ENCODE peak calls at places on chromosomes 7 and 10, in seven cellular contexts. I is nephron progenitor cell, E is GM10248, K is adrenal gland, D is AG09319, P is MCF 10A, U is right lobe of liver. T is an unnamed sample.
A peak's percentile ranks its signal among the peaks of the same experiment; 100 is the strongest.

GRCh38 chr10:119305860-119306513 is 98.6 kb downstream of the GRK5 start:
- DNase-seq in I (no peak), E (peak; percentile 75), K (peak; percentile 82), D (peak; percentile 67), P (peak; percentile 98), U (no peak), T (peak; percentile 75)

GRCh38 chr7:93719546-93719945 is 145.0 kb upstream of the CALCR start:
- DNase-seq in I (no peak), E (no peak), K (no peak), D (no peak), P (no peak), U (no peak), T (no peak)

GRCh38 chr7:95066736-95067530 is 159.5 kb downstream of the PPP1R9A start:
- DNase-seq in I (no peak), E (no peak), K (no peak), D (no peak), P (peak; percentile 47), U (no peak), T (no peak)

GRCh38 chr10:71065659-71066058 is 146.7 kb upstream of the UNC5B start:
- DNase-seq in I (no peak), E (no peak), K (no peak), D (no peak), P (no peak), U (no peak), T (no peak)

GRCh38 chr10:102068216-102068615 is 3.1 kb downstream of the HPS6 start:
- DNase-seq in I (no peak), E (no peak), K (no peak), D (no peak), P (peak; percentile 48), U (no peak), T (no peak)

GRCh38 chr7:150945853-150946825 is 32.0 kb downstream of the KCNH2 start:
- DNase-seq in I (no peak), E (no peak), K (peak; percentile 87), D (no peak), P (peak; percentile 16), U (peak; percentile 39), T (no peak)

GRCh38 chr7:113751547-113751946 is 167.3 kb downstream of the PPP1R3A start:
- DNase-seq in I (no peak), E (no peak), K (no peak), D (no peak), P (no peak), U (no peak), T (no peak)

GRCh38 chr10:110226555-110226925 is 19.1 kb downstream of the MXI1 start:
- DNase-seq in I (peak; percentile 86), E (peak; percentile 86), K (peak; percentile 95), D (peak; percentile 86), P (peak; percentile 90), U (peak; percentile 95), T (peak; percentile 85)

GRCh38 chr7:113015038-113015645 is 71.5 kb downstream of the GPR85 start:
- DNase-seq in I (no peak), E (no peak), K (no peak), D (no peak), P (peak; percentile 53), U (no peak), T (no peak)

GRCh38 chr7:26143298-26144044 is 8.5 kb upstream of the NFE2L3 start:
- DNase-seq in I (no peak), E (no peak), K (no peak), D (no peak), P (peak; percentile 66), U (no peak), T (no peak)

GRCh38 chr10:100183482-100183881 is 2.3 kb downstream of the ERLIN1 start:
- DNase-seq in I (no peak), E (no peak), K (no peak), D (no peak), P (peak; percentile 63), U (no peak), T (no peak)

GRCh38 chr10:100186253-100186780 is 488 bp upstream of the ERLIN1 start:
- DNase-seq in I (peak; percentile 36), E (no peak), K (peak; percentile 46), D (no peak), P (no peak), U (no peak), T (no peak)

GRCh38 chr10:100184426-100185219 is 1.2 kb downstream of the ERLIN1 start:
- DNase-seq in I (peak; percentile 6), E (peak; percentile 27), K (no peak), D (no peak), P (peak; percentile 28), U (no peak), T (no peak)

GRCh38 chr10:100186813-100187212 is 984 bp upstream of the ERLIN1 start:
- DNase-seq in I (peak; percentile 10), E (no peak), K (no peak), D (no peak), P (peak; percentile 4), U (no peak), T (no peak)

GRCh38 chr10:100185364-100186252 is at the start of gene ERLIN1:
- DNase-seq in I (peak; percentile 99), E (peak; percentile 96), K (peak; percentile 93), D (peak; percentile 75), P (peak; percentile 94), U (peak; percentile 94), T (peak; percentile 63)
- TF ChIP-seq CTCF in I (no peak), E (no peak), K (no peak), D (no peak), P (no peak), U (no peak), T (peak; percentile 12)

GRCh38 chr10:103736763-103737162 is 118.6 kb downstream of the SH3PXD2A start:
- DNase-seq in I (no peak), E (no peak), K (no peak), D (no peak), P (peak; percentile 72), U (no peak), T (no peak)
- TF ChIP-seq CTCF in I (no peak), E (no peak), K (no peak), D (no peak), P (no peak), U (no peak), T (no peak)

GRCh38 chr10:23696476-23696875 is 257.6 kb downstream of the OTUD1 start:
- DNase-seq in I (no peak), E (no peak), K (no peak), D (no peak), P (peak; percentile 32), U (no peak), T (no peak)
- TF ChIP-seq CTCF in I (no peak), E (no peak), K (no peak), D (no peak), P (no peak), U (no peak), T (no peak)

GRCh38 chr7:15131661-15132060 is 229.1 kb upstream of the DGKB start:
- DNase-seq in I (no peak), E (no peak), K (no peak), D (no peak), P (no peak), U (no peak), T (no peak)
- TF ChIP-seq CTCF in I (no peak), E (no peak), K (no peak), D (no peak), P (no peak), U (no peak), T (no peak)

GRCh38 chr10:3684891-3685290 is 100.1 kb downstream of the KLF6 start:
- DNase-seq in I (no peak), E (no peak), K (no peak), D (no peak), P (no peak), U (no peak), T (no peak)

GRCh38 chr10:3682745-3683144 is 102.3 kb downstream of the KLF6 start:
- DNase-seq in I (no peak), E (no peak), K (no peak), D (no peak), P (no peak), U (no peak), T (no peak)

GRCh38 chr10:3683560-3683959 is 101.4 kb downstream of the KLF6 start:
- DNase-seq in I (no peak), E (no peak), K (no peak), D (no peak), P (no peak), U (no peak), T (no peak)

GRCh38 chr10:3680186-3680585 is 104.8 kb downstream of the KLF6 start:
- DNase-seq in I (no peak), E (no peak), K (no peak), D (no peak), P (no peak), U (no peak), T (no peak)

DNA sequence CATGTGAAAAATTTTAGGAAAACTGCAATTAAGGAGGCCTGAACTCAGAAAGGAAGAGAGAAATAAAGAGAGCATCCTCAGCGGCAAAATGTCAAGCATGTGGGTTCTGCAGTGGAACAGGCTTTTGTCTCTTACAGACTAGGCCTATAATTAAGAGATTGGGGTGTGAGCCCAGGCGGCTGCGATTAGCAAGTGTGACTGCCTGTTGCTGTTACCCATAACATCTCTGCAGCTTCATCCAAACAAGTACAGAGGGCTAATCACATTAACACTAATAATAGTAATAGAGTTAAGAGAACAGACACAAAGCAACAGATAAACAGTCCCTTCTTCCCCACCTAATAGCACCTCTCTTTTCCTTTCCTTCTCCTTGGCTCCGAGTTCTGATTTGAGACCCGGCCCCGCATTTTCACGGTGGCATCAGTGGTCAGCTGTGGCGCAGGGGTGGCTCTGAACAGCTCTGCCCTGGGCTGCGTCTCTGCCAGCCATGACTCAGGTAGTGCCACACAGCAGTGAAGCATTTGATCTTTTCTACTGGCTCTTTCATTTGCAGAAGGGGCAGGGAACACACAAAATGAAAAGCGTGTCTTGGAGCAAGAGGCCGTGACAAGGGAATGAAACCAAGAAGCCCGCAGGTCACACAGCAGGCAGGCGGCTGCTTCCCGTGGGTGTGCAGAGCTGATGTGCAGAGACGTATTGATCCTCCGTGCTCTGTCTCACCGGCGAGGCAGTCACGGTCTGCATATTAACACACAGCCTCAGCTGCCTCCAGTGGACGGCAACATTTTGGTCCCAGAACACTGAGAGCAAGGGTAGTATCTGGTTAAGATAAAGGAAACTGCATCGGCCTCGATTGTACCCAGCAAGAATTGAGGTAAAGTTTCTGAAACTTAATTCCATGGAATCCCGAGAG is 103.1 kb downstream of the KLF6 start:
- DNase-seq in I (peak; percentile 30), E (no peak), K (no peak), D (no peak), P (no peak), U (no peak), T (no peak)
- TF ChIP-seq CTCF in I (no peak), E (no peak), K (no peak), D (no peak), P (no peak), U (no peak), T (no peak)

DNA sequence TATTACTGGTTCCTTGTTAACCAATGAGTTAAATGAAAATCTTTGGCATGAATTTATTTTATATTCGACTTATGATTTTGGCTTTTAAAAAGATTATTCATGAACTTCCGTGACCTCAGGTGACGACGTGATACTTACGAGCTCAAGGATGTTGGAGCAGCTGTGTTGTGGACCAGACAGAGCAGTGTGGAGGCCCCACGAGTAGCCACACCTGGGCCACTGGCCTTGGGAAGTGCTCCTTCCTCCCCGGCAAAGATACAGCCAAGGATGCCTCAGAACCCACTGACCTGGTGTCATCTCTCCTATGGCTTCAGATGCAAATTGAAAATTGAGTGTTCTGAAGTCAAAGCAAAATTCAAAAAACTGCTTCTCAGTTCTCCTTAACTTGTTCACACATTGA is 147.5 kb upstream of the PPP2R2D start:
- DNase-seq in I (no peak), E (no peak), K (no peak), D (no peak), P (no peak), U (no peak), T (no peak)
- TF ChIP-seq CTCF in I (no peak), E (no peak), K (no peak), D (no peak), P (no peak), U (no peak), T (no peak)